ENCODE peak calls at places on chromosome 7, in nine cellular contexts. N is stomach, P is HCT116, Z is endothelial cell of umbilical vein, Y is upper lobe of left lung, Q is transverse colon, K is vagina, L is H1, U is Panc1. X is an unnamed sample. For H3K9me3, the result is how much of the 10 kb centered on the place peaks cover.

GRCh38 chr7:95608344-95609173 is 12.2 kb upstream of the PDK4 start:
- DNase-seq in N (peak), P (peak), Z (peak), Y (peak), Q (peak), K (peak), L (no peak), U (peak), X (no peak)

GRCh38 chr7:22343071-22343470 is 13.9 kb downstream of the RAPGEF5 start:
- DNase-seq in N (no peak), P (no peak), Z (no peak), Y (no peak), Q (no peak), K (no peak), L (no peak), U (no peak), X (no peak)

GRCh38 chr7:517848-518629 is 1.6 kb downstream of the PDGFA start:
- DNase-seq in N (peak), P (no peak), Z (peak), Y (peak), Q (peak), K (no peak), L (no peak), U (no peak), X (no peak)

GRCh38 chr7:90708841-90709317 is 112.8 kb downstream of the CDK14 start:
- DNase-seq in N (peak), P (peak), Z (peak), Y (no peak), Q (peak), K (no peak), L (no peak), U (peak), X (no peak)

GRCh38 chr7:26534649-26535482 is 243.2 kb downstream of the SNX10 start:
- DNase-seq in N (no peak), P (no peak), Z (peak), Y (no peak), Q (no peak), K (no peak), L (no peak), U (no peak), X (no peak)

GRCh38 chr7:27339478-27339877 is 96.9 kb downstream of the EVX1 start:
- DNase-seq in N (no peak), P (no peak), Z (no peak), Y (peak), Q (no peak), K (no peak), L (no peak), U (no peak), X (no peak)

GRCh38 chr7:155195939-155196523 is 101.6 kb upstream of the INSIG1 start:
- DNase-seq in N (no peak), P (no peak), Z (no peak), Y (no peak), Q (no peak), K (no peak), L (no peak), U (no peak), X (no peak)

GRCh38 chr7:14902589-14902963 is at the start of gene DGKB:
- DNase-seq in N (no peak), P (no peak), Z (peak), Y (no peak), Q (peak), K (no peak), L (no peak), U (no peak), X (no peak)

GRCh38 chr7:154627571-154628290 is 375.2 kb downstream of the PAXIP1 start:
- DNase-seq in N (no peak), P (no peak), Z (no peak), Y (no peak), Q (no peak), K (no peak), L (no peak), U (no peak), X (no peak)

GRCh38 chr7:88546808-88547207 is 212.7 kb upstream of the ZNF804B start:
- DNase-seq in N (no peak), P (peak), Z (peak), Y (no peak), Q (no peak), K (no peak), L (peak), U (peak), X (no peak)

GRCh38 chr7:142328006-142328405 is 70.1 kb upstream of the PRSS58 start:
- DNase-seq in N (no peak), P (no peak), Z (no peak), Y (no peak), Q (no peak), K (no peak), L (no peak), U (no peak), X (no peak)

GRCh38 chr7:46301677-46302076 is 380.6 kb upstream of the IGFBP3 start:
- DNase-seq in N (no peak), P (no peak), Z (no peak), Y (no peak), Q (no peak), K (no peak), L (no peak), U (no peak), X (no peak)

GRCh38 chr7:7122701-7123281 is 59.6 kb upstream of the C1GALT1 start:
- DNase-seq in N (no peak), P (no peak), Z (no peak), Y (no peak), Q (no peak), K (no peak), L (no peak), U (no peak), X (peak)

GRCh38 chr7:90816511-90817142 is 220.5 kb downstream of the CDK14 start:
- DNase-seq in N (no peak), P (peak), Z (peak), Y (no peak), Q (no peak), K (no peak), L (no peak), U (no peak), X (peak)

GRCh38 chr7:47681241-47681810 is 99.4 kb upstream of the TNS3 start:
- DNase-seq in N (no peak), P (no peak), Z (no peak), Y (no peak), Q (no peak), K (no peak), L (no peak), U (no peak), X (no peak)

GRCh38 chr7:156162451-156162850 is 350.2 kb upstream of the SHH start:
- DNase-seq in N (no peak), P (no peak), Z (no peak), Y (no peak), Q (no peak), K (no peak), L (no peak), U (no peak), X (no peak)

GRCh38 chr7:143261901-143262300 is 1.3 kb upstream of the GSTK1 start:
- DNase-seq in N (no peak), P (no peak), Z (no peak), Y (no peak), Q (no peak), K (no peak), L (no peak), U (no peak), X (no peak)

GRCh38 chr7:105853931-105854419 is 22.4 kb downstream of the ATXN7L1 start:
- DNase-seq in N (no peak), P (no peak), Z (peak), Y (no peak), Q (no peak), K (no peak), L (no peak), U (no peak), X (no peak)

GRCh38 chr7:150479023-150479716 is 28.7 kb downstream of the GIMAP8 start:
- DNase-seq in N (no peak), P (no peak), Z (no peak), Y (no peak), Q (no peak), K (no peak), L (no peak), U (no peak), X (no peak)

GRCh38 chr7:110522751-110523200 is 568.2 kb upstream of the LRRN3 start:
- DNase-seq in N (no peak), P (no peak), Z (no peak), Y (no peak), Q (no peak), K (no peak), L (no peak), U (no peak), X (no peak)

GRCh38 chr7:22811746-22812280 is 10.8 kb downstream of the TOMM7 start:
- DNase-seq in N (no peak), P (no peak), Z (no peak), Y (no peak), Q (no peak), K (no peak), L (no peak), U (no peak), X (no peak)

GRCh38 chr7:39429421-39429820 is 136.8 kb upstream of the YAE1 start:
- DNase-seq in N (no peak), P (no peak), Z (no peak), Y (no peak), Q (no peak), K (no peak), L (no peak), U (no peak), X (no peak)

GRCh38 chr7:107327986-107328569 is 141.8 kb upstream of the GPR22 start:
- DNase-seq in N (no peak), P (no peak), Z (no peak), Y (no peak), Q (no peak), K (no peak), L (no peak), U (no peak), X (no peak)

GRCh38 chr7:133036290-133036689 is 45.6 kb downstream of the CHCHD3 start:
- DNase-seq in N (no peak), P (no peak), Z (no peak), Y (no peak), Q (no peak), K (no peak), L (no peak), U (no peak), X (no peak)

GRCh38 chr7:93923291-93923690 is 1.8 kb downstream of the GNG11 start:
- DNase-seq in N (no peak), P (no peak), Z (peak), Y (no peak), Q (no peak), K (no peak), L (no peak), U (no peak), X (no peak)
- H3K27ac ChIP-seq in N (peak), P (no peak), Z (peak), Y (peak), Q (peak), K (peak), L (no peak), U (peak), X (peak)

GRCh38 chr7:138125119-138125518 is 48.9 kb downstream of the AKR1D1 start:
- DNase-seq in N (no peak), P (no peak), Z (no peak), Y (no peak), Q (no peak), K (no peak), L (no peak), U (no peak), X (no peak)
- H3K9me3 ChIP-seq in N (under half), P (under half), Z (under half), Y (under half), Q (under half), K (under half), L (under half), U (under half), X (under half)

GRCh38 chr7:98826811-98827231 is 43.0 kb downstream of the TMEM130 start:
- DNase-seq in N (peak), P (no peak), Z (no peak), Y (no peak), Q (no peak), K (no peak), L (no peak), U (no peak), X (no peak)
- TF ChIP-seq POLR2AphosphoS5 in N (no peak), P (no peak), Z (no peak), Y (no peak), Q (no peak), K (no peak), L (no peak), U (no peak), X (no peak)

GRCh38 chr7:87375647-87376435 is 30.4 kb downstream of the CROT start:
- DNase-seq in N (no peak), P (no peak), Z (no peak), Y (no peak), Q (no peak), K (no peak), L (no peak), U (no peak), X (no peak)
- H3K27ac ChIP-seq in N (no peak), P (no peak), Z (no peak), Y (no peak), Q (no peak), K (no peak), L (no peak), U (no peak), X (no peak)

DNA sequence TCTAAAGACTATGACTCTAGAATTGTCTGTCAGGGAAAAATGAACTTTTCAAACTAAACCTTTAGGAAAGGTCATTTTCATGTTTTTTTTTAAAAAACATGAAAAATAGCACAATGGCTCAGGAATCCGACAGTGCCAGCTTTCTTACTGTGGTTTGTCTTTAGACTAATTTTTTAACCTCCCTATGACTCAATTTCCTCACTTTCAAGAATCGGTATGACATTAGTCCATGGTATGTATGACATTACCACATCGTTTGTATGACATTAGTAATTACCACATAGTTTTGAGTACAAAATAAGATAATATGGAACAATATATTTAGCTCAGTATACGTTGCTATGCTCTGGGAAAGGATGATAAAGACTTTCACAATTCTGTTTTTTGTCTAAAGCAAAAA is 383.2 kb downstream of the PTPRN2 start:
- DNase-seq in N (no peak), P (no peak), Z (no peak), Y (no peak), Q (no peak), K (no peak), L (no peak), U (no peak), X (no peak)
- H3K9me3 ChIP-seq in N (under half), P (under half), Z (under half), Y (under half), Q (under half), K (under half), L (under half), U (under half), X (under half)